ENCODE peak calls at places on chromosome 1, in four cellular contexts. T is HepG2, N is K562, D is GM12878. R is an unnamed sample.

GRCh38 chr1:16211824-16212223 is 628 bp downstream of the ARHGEF19 start:
- DNase-seq in T (no peak), N (no peak), D (no peak), R (no peak)

GRCh38 chr1:93528416-93528815 is 80.5 kb downstream of the FNBP1L start:
- DNase-seq in T (no peak), N (no peak), D (no peak), R (no peak)

GRCh38 chr1:61083014-61083798 is 845 bp downstream of the NFIA start:
- DNase-seq in T (no peak), N (peak), D (no peak), R (peak)

GRCh38 chr1:156898151-156898550 is 4.6 kb downstream of the PEAR1 start:
- DNase-seq in T (peak), N (no peak), D (no peak), R (no peak)

GRCh38 chr1:112558634-112559033 is 49.9 kb downstream of the WNT2B start:
- DNase-seq in T (no peak), N (no peak), D (no peak), R (no peak)

GRCh38 chr1:178382372-178382771 is 114.4 kb downstream of the CLEC20A start:
- DNase-seq in T (no peak), N (no peak), D (no peak), R (no peak)

GRCh38 chr1:205977348-205978014 is 25.7 kb downstream of the RAB7B start:
- DNase-seq in T (peak), N (peak), D (peak), R (peak)

GRCh38 chr1:27668808-27669723 is 2.9 kb downstream of the IFI6 start:
- DNase-seq in T (no peak), N (peak), D (no peak), R (peak)

GRCh38 chr1:247681288-247681897 is 1.9 kb upstream of the OR13G1 start:
- DNase-seq in T (peak), N (peak), D (no peak), R (peak)

GRCh38 chr1:154433161-154433681 is 28.1 kb downstream of the IL6R start:
- DNase-seq in T (no peak), N (no peak), D (no peak), R (no peak)

GRCh38 chr1:187491082-187491720 is 662.5 kb downstream of the PLA2G4A start:
- DNase-seq in T (peak), N (no peak), D (no peak), R (no peak)

GRCh38 chr1:172469717-172470116 is 25.8 kb upstream of the PIGC start:
- DNase-seq in T (peak), N (no peak), D (no peak), R (no peak)

GRCh38 chr1:23632479-23633160 is 59.0 kb upstream of the RPL11 start:
- DNase-seq in T (no peak), N (no peak), D (no peak), R (no peak)

GRCh38 chr1:16017461-16018303 is at the start of gene HSPB7:
- DNase-seq in T (no peak), N (peak), D (no peak), R (peak)

GRCh38 chr1:209191242-209191626 is 392.3 kb upstream of the CAMK1G start:
- DNase-seq in T (no peak), N (no peak), D (no peak), R (no peak)

GRCh38 chr1:220905650-220906560 is 26.7 kb downstream of the HLX start:
- DNase-seq in T (peak), N (no peak), D (no peak), R (no peak)

GRCh38 chr1:7652551-7653098 is 118.5 kb upstream of the VAMP3 start:
- DNase-seq in T (no peak), N (no peak), D (no peak), R (no peak)

GRCh38 chr1:34013136-34013535 is 149.3 kb downstream of the HMGB4 start:
- DNase-seq in T (no peak), N (no peak), D (no peak), R (no peak)

GRCh38 chr1:34013958-34014737 is 150.3 kb downstream of the HMGB4 start:
- DNase-seq in T (no peak), N (peak), D (no peak), R (peak)

DNA sequence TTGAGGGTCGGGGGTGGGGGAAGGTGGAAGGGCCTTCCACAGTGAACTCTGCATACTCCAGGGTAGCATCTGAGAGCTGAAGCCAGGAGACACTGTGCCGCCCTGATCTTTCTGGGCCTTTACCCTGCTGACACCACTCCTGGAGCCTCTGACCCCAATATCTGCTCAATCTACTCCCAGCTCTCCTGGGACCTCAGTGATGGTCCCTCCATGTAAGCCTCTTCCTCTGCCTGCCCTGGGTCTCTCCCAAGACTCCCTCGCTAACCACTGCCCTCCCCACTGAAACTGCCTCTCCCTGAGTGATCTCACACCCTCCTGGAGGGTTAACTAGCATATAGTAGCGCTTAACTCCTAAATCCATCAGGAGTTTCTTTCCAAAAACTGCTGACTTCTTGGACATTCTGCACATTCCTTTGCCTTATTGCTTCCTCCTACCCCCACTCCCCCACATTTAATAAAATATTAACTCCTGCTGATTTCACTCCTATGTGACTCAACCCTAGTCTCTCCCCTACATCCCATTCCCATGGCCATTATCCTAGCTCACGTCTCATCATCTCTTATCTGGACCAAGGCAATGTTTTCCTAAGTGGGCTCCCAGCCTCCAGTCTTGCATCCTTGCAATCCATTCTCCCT is 145.6 kb downstream of the HMGB4 start:
- DNase-seq in T (no peak), N (no peak), D (no peak), R (no peak)
- TF ChIP-seq USF2 in T (no peak), N (no peak), D (no peak), R (no peak)

GRCh38 chr1:54027848-54028247 is 9.9 kb upstream of the LDLRAD1 start:
- DNase-seq in T (peak), N (no peak), D (no peak), R (no peak)
- TF ChIP-seq ETV6 in T (no peak), N (no peak), D (no peak), R (no peak)

GRCh38 chr1:2788506-2789163 is 12.9 kb downstream of the TTC34 start:
- DNase-seq in T (no peak), N (no peak), D (no peak), R (no peak)

GRCh38 chr1:2785631-2786328 is 15.7 kb downstream of the TTC34 start:
- DNase-seq in T (no peak), N (no peak), D (no peak), R (no peak)

GRCh38 chr1:2784854-2785630 is 16.5 kb downstream of the TTC34 start:
- DNase-seq in T (no peak), N (no peak), D (no peak), R (no peak)

GRCh38 chr1:2787163-2787911 is 14.2 kb downstream of the TTC34 start:
- DNase-seq in T (no peak), N (no peak), D (no peak), R (no peak)

DNA sequence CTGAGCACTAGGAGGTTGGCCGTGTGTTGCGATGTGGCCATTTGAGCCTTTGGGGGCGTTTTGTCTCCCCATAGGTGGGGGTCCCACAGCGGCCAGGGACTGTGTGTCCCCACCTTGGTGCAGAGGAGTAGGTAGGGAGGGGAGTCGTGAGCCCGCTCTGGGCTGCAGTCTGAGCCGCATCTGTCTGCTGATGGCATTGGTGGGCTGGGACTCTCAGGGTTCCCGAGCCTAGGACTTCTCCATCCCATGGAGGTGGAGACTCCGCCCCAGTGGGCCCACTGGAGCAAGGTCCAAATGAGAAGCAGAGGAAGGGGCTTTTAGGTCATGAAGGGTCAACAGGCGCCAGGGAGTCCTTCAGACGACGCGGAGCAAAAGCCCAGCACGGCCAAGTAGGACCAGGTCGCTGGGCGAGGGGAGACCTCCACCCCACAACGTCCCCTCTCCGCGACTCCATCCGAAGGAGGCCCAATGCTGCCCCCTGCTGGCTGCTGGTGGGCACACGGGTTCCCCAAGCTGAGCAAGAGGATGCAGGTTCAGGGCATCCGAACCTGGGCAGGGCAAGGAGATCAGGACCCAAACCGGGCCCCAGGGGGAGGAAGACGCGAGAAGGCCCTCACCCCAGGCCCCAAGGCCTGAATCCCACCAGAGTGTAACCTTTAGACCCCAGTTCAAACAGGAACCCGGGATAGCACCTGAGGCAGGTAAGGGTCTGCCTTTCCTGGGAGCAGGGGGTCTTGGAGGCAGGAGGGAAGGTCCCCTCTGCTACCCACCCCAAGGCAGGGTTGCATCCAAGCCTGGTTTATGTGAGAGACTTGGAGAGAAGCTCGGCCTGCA is 14.9 kb downstream of the TTC34 start:
- DNase-seq in T (no peak), N (peak), D (no peak), R (peak)
- TF ChIP-seq USF2 in T (no peak), N (no peak), D (no peak), R (no peak)

DNA sequence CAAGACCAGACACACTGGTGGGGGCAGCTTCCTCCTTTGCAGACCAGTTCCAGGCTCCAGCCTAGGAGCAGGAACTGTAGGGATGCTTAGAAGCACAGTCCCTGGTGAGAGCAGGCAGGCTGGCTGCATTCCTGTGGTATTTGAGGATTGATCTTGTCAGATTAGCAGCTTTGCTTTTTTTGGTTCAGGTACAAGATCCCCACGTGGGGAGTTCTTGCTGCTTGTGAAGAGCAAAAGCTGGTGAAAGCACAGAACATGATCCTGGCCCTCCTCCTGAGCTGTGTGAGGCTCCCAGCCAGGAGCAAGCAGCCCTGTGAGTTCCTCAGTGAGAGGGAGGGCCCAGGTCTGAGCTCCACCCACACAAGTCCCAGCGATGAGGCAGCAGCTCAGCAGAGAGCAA is 75.3 kb upstream of the ARTN start:
- DNase-seq in T (peak), N (no peak), D (no peak), R (peak)
- TF ChIP-seq ETV6 in T (no peak), N (no peak), D (no peak), R (peak)

DNA sequence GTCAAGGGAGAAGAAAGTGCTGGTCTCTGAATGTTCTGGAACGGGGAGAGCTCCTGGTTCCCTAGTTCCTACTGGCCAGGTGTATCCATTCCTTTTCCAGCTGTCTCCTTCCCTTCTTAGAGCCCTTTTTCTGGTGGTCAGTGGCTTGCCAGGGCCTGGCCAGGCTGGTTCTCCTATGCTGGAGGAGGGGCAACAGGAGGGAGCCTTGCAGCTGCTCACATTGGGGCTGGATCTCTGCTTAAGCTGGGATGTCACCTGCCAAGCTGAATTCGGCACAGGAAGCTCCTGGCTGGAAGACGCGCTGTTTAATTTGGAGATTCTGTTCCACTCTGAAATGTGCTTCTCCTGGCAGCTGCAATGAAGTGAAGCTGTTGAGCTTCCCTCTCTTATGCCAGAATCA is 56.0 kb upstream of the POU3F1 start:
- DNase-seq in T (no peak), N (no peak), D (no peak), R (no peak)
- TF ChIP-seq USF2 in T (no peak), N (no peak), D (no peak), R (no peak)

GRCh38 chr1:228109962-228110488 is 926 bp upstream of the MRPL55 start:
- DNase-seq in T (peak), N (peak), D (no peak), R (no peak)
- TF ChIP-seq ETV6 in T (no peak), N (no peak), D (no peak), R (no peak)

GRCh38 chr1:67580671-67581403 is 104.2 kb upstream of the GADD45A start:
- DNase-seq in T (no peak), N (no peak), D (no peak), R (no peak)

GRCh38 chr1:67582625-67583461 is 102.2 kb upstream of the GADD45A start:
- DNase-seq in T (no peak), N (no peak), D (no peak), R (no peak)

GRCh38 chr1:67578397-67579020 is 106.5 kb upstream of the GADD45A start:
- DNase-seq in T (peak), N (no peak), D (no peak), R (no peak)

GRCh38 chr1:67577646-67578045 is 107.4 kb upstream of the GADD45A start:
- DNase-seq in T (no peak), N (no peak), D (no peak), R (no peak)

DNA sequence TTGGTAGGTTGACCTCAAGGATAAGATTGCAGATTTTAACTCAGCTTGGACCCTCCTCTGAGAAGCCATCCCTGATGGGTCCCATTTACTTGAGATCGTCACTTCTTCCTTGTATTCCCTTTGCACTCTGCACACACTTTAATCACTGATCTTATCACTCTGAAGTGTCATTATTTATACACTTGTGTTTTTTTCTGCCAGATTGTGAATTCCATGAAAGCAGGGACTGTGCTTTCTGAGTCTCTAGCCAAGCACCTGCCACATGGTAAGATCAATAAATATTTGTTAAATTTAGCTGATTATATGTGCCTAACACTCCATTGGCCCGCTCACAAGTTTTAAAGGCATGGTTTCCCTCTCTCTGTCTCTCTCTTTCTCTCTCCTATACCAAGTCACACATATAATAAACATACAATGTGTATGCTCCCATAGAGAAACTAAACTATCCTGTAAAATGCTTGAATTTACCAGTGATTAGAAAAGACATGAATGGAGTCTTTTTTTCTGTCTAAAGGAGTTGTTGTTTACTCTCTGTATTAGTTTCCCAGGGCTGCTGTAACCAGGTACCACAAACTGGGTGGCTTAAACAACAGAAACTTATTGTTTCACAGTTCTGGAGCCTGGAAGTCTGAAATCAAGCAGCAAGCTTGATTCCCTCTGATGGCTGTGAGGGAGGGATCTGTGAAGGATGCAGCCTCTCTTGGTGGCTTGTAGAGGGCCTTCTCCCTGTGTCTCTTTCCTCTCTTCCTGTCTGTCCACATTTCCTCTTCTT is 105.2 kb upstream of the GADD45A start:
- DNase-seq in T (no peak), N (no peak), D (no peak), R (no peak)
- TF ChIP-seq USF2 in T (no peak), N (no peak), D (no peak), R (no peak)

GRCh38 chr1:201051399-201051798 is 27.9 kb upstream of the KIF21B start:
- DNase-seq in T (no peak), N (no peak), D (no peak), R (no peak)
- TF ChIP-seq ETV6 in T (no peak), N (no peak), D (no peak), R (no peak)

DNA sequence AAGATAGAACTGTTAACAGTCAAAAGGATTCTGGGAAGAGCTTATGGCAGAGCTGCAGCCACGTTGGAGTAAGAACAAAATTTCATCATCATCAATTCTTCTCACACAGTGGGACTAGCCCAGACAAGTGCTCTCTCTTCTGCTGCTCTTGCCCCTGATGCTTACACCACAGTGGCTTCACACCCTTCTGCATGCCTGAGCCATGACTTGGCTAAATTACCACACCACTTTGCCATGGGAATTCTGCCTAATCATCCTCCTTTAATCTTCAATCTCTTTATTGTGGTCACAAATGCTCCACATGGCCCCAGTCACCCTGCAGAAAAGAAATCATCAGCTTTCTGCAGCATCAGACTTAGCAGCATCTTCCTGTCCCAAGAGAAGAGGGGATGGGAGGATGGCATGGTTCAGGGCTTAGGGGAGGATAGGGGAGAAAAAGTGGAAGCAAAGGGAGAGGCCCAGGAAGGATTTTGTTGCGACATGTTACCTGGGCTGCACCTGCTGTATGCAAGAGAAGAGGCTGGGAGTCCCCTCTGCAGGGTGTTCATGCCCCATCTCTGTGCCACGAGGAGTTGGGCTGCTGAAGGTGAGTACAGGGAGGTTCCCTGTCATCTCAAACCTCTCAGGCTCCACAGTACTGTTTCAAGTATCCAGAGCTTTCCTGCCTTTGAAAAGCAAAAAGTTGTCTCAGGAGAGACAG is 9.0 kb upstream of the RPTN start:
- DNase-seq in T (peak), N (no peak), D (no peak), R (no peak)
- TF ChIP-seq USF2 in T (no peak), N (no peak), D (no peak), R (no peak)